ENCODE peak calls at places on chromosomes 3 and 15, in eight cellular contexts. R is mesenchymal stem cell, O is neural progenitor cell, V is uterus, C is GM06990, F is endothelial cell of umbilical vein, B is sigmoid colon, X is MM.1S. N is an unnamed sample. For H3K36me3, the result is how much of the 10 kb centered on the place peaks cover.

GRCh38 chr3:114775395-114775794 is 371.7 kb downstream of the ZBTB20 start:
- DNase-seq in F (no peak), O (no peak), X (no peak), V (no peak), R (peak), C (no peak), B (no peak), N (no peak)

GRCh38 chr3:183540501-183541234 is 14.8 kb downstream of the KLHL6 start:
- DNase-seq in F (no peak), B (no peak), V (no peak), C (peak), R (no peak), O (no peak), X (peak), N (no peak)

GRCh38 chr3:112365035-112365434 is 32.1 kb downstream of the CD200 start:
- DNase-seq in C (no peak), B (no peak), V (no peak), R (no peak), F (peak), X (no peak), O (no peak), N (peak)

GRCh38 chr3:184645304-184645703 is 66.6 kb downstream of the MAGEF1 start:
- DNase-seq in X (no peak), F (no peak), C (no peak), B (no peak), O (no peak), V (no peak), R (peak), N (no peak)

GRCh38 chr3:136069933-136070332 is 104.4 kb downstream of the PPP2R3A start:
- DNase-seq in C (no peak), X (no peak), F (no peak), R (no peak), B (no peak), V (no peak), O (no peak), N (no peak)

GRCh38 chr15:69996321-69996720 is 101.4 kb downstream of the TLE3 start:
- DNase-seq in X (no peak), V (no peak), R (no peak), B (no peak), F (no peak), C (no peak), O (no peak), N (no peak)

GRCh38 chr3:126180477-126181397 is at the start of gene ALDH1L1:
- DNase-seq in F (no peak), X (no peak), B (peak), C (no peak), O (peak), R (peak), V (peak), N (peak)

GRCh38 chr15:28094732-28095521 is 4.2 kb downstream of the OCA2 start:
- DNase-seq in X (no peak), O (peak), V (no peak), F (no peak), C (no peak), B (peak), R (no peak), N (peak)

GRCh38 chr3:32857921-32858320 is 40.1 kb downstream of the TRIM71 start:
- DNase-seq in X (no peak), F (no peak), O (no peak), B (no peak), V (no peak), R (no peak), C (no peak), N (no peak)

GRCh38 chr3:157282261-157283191 is 122.6 kb upstream of the CCNL1 start:
- DNase-seq in X (no peak), C (no peak), V (peak), F (peak), B (peak), R (peak), O (no peak), N (peak)

GRCh38 chr15:98850991-98851776 is 156.4 kb downstream of the PGPEP1L start:
- DNase-seq in O (peak), V (peak), C (peak), F (peak), B (peak), X (peak), R (peak), N (peak)

GRCh38 chr3:16411450-16411849 is 102.0 kb downstream of the RFTN1 start:
- DNase-seq in R (no peak), F (no peak), X (no peak), C (no peak), B (no peak), O (no peak), V (no peak), N (no peak)

GRCh38 chr3:174614046-174614445 is 245.1 kb upstream of the NAALADL2 start:
- DNase-seq in X (no peak), O (no peak), V (no peak), F (no peak), B (no peak), C (no peak), R (peak), N (no peak)

GRCh38 chr3:191131305-191131704 is 67.7 kb upstream of the OSTN start:
- DNase-seq in C (no peak), V (no peak), O (no peak), B (no peak), F (no peak), X (no peak), R (no peak), N (no peak)

GRCh38 chr3:115626006-115626409 is 2.7 kb downstream of the GAP43 start:
- DNase-seq in F (no peak), B (no peak), C (no peak), O (no peak), R (no peak), X (no peak), V (no peak), N (no peak)

GRCh38 chr3:183503738-183504137 is 51.8 kb downstream of the KLHL6 start:
- DNase-seq in O (peak), V (no peak), F (no peak), R (no peak), X (no peak), B (no peak), C (no peak), N (no peak)

GRCh38 chr3:150635076-150635475 is 32.0 kb downstream of the SELENOT start:
- DNase-seq in C (no peak), X (no peak), F (peak), V (no peak), R (peak), O (peak), B (no peak), N (no peak)

GRCh38 chr15:73873889-73874511 is 636 bp downstream of the TBC1D21 start:
- DNase-seq in O (peak), X (peak), C (no peak), F (peak), R (peak), V (no peak), B (no peak), N (peak)

GRCh38 chr3:111904376-111905241 is 45.5 kb downstream of the PHLDB2 start:
- DNase-seq in B (no peak), O (no peak), F (peak), V (no peak), X (no peak), R (peak), C (no peak), N (peak)

GRCh38 chr15:85793641-85794597 is 806 bp downstream of the KLHL25 start:
- DNase-seq in B (no peak), C (peak), F (peak), X (peak), O (peak), V (peak), R (peak), N (no peak)

GRCh38 chr3:8328971-8329370 is 172.7 kb upstream of the LMCD1 start:
- DNase-seq in V (no peak), X (no peak), F (no peak), C (no peak), R (no peak), O (no peak), B (no peak), N (no peak)

GRCh38 chr3:38644662-38645053 is 4.8 kb downstream of the SCN5A start:
- DNase-seq in V (no peak), B (peak), F (no peak), O (no peak), R (no peak), X (no peak), C (no peak), N (no peak)

GRCh38 chr3:46845860-46846623 is 17.2 kb downstream of the MYL3 start:
- DNase-seq in X (peak), R (peak), F (peak), B (peak), C (peak), O (peak), V (peak), N (peak)

GRCh38 chr3:38108649-38109579 is 28.0 kb downstream of the ACAA1 start:
- DNase-seq in V (no peak), X (no peak), F (no peak), R (no peak), O (no peak), C (no peak), B (peak), N (no peak)

GRCh38 chr3:45988804-45989203 is 6.8 kb downstream of the FYCO1 start:
- DNase-seq in O (no peak), R (peak), F (peak), B (no peak), X (no peak), C (no peak), V (peak), N (peak)

GRCh38 chr3:18153571-18154173 is 271.5 kb downstream of the SATB1 start:
- DNase-seq in F (no peak), O (peak), B (no peak), R (peak), X (no peak), C (no peak), V (no peak), N (peak)

GRCh38 chr3:197950661-197951029 is 655 bp downstream of the RPL35A start:
- DNase-seq in R (no peak), F (no peak), X (no peak), C (no peak), B (no peak), V (no peak), O (peak), N (no peak)
- H3K36me3 ChIP-seq in R (under half), F (under half), X (under half), C (under half), B (under half), V (under half), O (under half), N (under half)

DNA sequence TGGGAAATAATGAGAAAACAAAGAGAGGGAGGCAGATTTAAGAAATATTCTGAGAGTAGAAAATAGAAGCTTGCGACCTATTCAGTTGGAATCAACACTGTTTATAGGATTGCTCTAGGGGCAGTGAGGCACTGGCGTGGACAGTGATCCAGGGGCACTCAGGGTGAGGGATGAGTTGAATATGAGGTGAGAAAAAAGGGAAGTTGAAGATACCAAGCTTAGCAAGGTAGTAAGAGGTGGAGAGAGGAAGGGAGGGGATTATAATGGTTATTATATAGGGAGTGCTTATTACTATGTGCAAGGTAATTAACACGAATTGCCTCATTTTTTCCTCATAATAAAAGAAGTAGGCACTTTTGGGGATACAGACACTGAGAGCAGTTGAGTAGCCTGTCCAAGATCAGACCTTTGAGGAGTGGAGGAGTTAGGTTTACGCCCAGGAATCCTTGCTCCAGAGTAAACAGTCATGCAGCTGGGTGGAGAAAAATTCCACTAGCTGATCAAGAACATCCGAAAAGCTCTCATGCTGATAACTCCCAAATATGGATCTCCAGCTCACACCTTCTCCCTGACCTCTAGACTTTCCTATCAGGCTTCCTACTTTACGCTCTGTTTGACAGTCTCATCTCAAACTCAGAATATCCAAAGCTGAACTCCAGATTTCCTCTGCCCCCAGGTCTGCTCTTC is 53.2 kb downstream of the ST6GAL1 start:
- DNase-seq in X (no peak), F (no peak), V (no peak), O (no peak), R (no peak), B (no peak), C (no peak), N (no peak)
- H3K36me3 ChIP-seq in X (under half), F (under half), V (under half), O (under half), R (under half), B (under half), C (under half), N (under half)

DNA sequence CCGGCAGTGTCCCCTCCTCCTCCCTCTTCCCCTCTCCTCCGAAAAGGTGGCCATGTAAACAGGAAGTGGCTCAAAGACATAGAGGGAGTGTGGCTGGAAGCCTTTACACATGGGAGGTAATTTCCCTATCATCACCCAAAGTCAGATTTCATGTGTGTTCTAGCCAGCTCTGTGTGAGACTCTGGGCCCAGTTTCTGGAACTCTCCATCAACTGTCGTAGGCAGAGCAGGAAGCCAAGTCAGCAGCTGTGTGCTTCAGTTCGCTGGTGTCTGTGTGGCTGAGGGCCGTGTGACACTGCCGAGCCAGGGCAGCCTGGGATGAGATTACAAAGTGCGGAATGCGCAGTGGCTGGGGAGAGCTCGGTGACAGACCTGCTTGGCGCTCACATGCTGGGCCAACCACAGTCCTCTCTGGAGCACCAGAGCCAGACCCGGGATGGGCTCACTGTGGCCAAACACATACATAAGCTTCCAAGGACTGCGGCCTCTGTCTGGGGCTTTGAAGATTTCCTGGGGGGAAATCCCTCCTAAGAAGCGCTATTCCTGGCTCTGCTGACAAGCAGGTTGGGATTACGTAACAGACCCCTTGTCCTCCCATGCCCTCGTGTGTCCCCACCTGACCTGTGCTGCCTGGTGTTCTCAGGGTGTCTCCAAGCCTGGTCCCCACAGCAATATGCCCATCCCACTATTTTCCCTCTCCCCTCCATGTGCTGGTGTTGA is 50.7 kb downstream of the UMPS start:
- DNase-seq in B (peak), F (peak), C (no peak), R (peak), X (no peak), V (peak), O (peak), N (peak)
- H3K36me3 ChIP-seq in B (under half), F (under half), C (under half), R (half or more), X (under half), V (under half), O (under half), N (under half)

DNA sequence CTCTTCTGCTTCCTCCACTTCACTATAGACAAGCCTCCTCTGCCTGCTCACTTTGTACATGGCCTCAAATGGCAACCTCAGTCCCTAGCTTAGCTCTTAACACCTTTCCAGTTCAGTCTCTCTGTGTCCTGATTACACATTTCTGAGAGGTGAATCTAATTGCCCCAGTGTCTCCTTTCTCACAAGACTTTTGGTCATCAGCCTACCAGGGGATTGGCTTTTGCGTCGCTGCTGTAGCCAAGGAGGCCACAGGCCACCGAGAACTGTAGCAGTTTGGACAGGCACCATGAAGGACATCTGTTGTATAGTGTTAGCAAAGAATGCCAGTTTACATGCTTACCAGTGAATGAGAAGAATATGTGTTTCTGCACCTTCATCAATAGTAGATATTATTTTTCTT is 8.5 kb downstream of the IREB2 start:
- DNase-seq in X (no peak), F (no peak), O (no peak), C (no peak), B (no peak), V (no peak), R (no peak), N (no peak)
- H3K36me3 ChIP-seq in X (under half), F (under half), O (under half), C (under half), B (under half), V (under half), R (half or more), N (under half)

DNA sequence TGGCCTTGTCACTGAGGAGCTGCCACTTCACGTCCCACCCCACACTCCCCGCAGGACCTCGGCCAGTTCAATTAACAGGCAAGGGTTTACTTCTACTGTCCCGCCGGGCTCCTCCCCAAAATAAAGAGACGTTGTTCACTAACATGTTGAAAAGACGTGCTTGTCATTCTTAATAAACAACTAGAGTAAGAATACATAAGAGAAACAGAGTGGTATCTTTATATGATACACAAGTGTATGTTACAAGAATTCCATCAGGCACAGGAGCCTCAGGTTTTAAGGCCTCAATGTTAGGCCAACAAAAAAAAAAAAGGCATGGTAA is 326 bp upstream of the IMPDH2 start:
- DNase-seq in C (no peak), X (no peak), V (no peak), B (no peak), R (no peak), O (no peak), F (no peak), N (no peak)
- H3K36me3 ChIP-seq in C (under half), X (under half), V (under half), B (under half), R (half or more), O (under half), F (under half), N (half or more)